ENCODE peak calls at places on chromosomes 2 and 18, in six cellular contexts. C is CD8-positive, alpha-beta T cell; H is IMR-90; S is transverse colon; M is bronchial epithelial cell; T is K562. K is an unnamed sample.

GRCh38 chr2:207750876-207751275 is 18.8 kb downstream of the FZD5 start:
- DNase-seq in C (no peak), H (no peak), S (no peak), M (no peak), T (no peak), K (no peak)

GRCh38 chr18:10057808-10058791 is 144.3 kb downstream of the VAPA start:
- DNase-seq in C (no peak), H (peak; percentile 84), S (no peak), M (peak; percentile 74), T (no peak), K (peak; percentile 31)

GRCh38 chr2:142796161-142796560 is 81.3 kb upstream of the KYNU start:
- DNase-seq in C (no peak), H (no peak), S (no peak), M (no peak), T (no peak), K (no peak)

GRCh38 chr2:23503682-23504081 is 118.7 kb downstream of the KLHL29 start:
- DNase-seq in C (no peak), H (no peak), S (no peak), M (no peak), T (no peak), K (no peak)

GRCh38 chr2:30334738-30335426 is 103.5 kb downstream of the LBH start:
- DNase-seq in C (no peak), H (no peak), S (no peak), M (peak; percentile 7), T (no peak), K (no peak)

GRCh38 chr18:42045346-42045745 is 90.3 kb downstream of the PIK3C3 start:
- DNase-seq in C (no peak), H (peak; percentile 22), S (no peak), M (peak; percentile 51), T (no peak), K (peak; percentile 45)

GRCh38 chr2:134718095-134718955 is 475 bp downstream of the TMEM163 start:
- DNase-seq in C (no peak), H (no peak), S (peak; percentile 19), M (no peak), T (no peak), K (no peak)

GRCh38 chr2:239165206-239165831 is 235.5 kb downstream of the HDAC4 start:
- DNase-seq in C (no peak), H (no peak), S (no peak), M (no peak), T (no peak), K (no peak)

GRCh38 chr2:37688771-37689468 is 17.5 kb upstream of the CDC42EP3 start:
- DNase-seq in C (no peak), H (peak; percentile 91), S (no peak), M (peak; percentile 89), T (no peak), K (no peak)

GRCh38 chr2:24617431-24617830 is 126.4 kb downstream of the NCOA1 start:
- DNase-seq in C (no peak), H (no peak), S (no peak), M (no peak), T (no peak), K (no peak)

GRCh38 chr2:43481927-43482542 is 113.8 kb downstream of the THADA start:
- DNase-seq in C (no peak), H (no peak), S (no peak), M (no peak), T (no peak), K (no peak)

GRCh38 chr2:19863303-19864041 is 38.3 kb downstream of the TTC32 start:
- DNase-seq in C (peak; percentile 55), H (peak; percentile 45), S (peak; percentile 68), M (peak; percentile 18), T (peak; percentile 78), K (peak; percentile 58)

GRCh38 chr18:55833543-55833942 is 245.6 kb upstream of the TCF4 start:
- DNase-seq in C (no peak), H (peak; percentile 99), S (no peak), M (peak; percentile 100), T (no peak), K (peak; percentile 81)

GRCh38 chr2:163401481-163401880 is 334.3 kb downstream of the FIGN start:
- DNase-seq in C (no peak), H (peak; percentile 13), S (no peak), M (peak; percentile 55), T (no peak), K (peak; percentile 45)

GRCh38 chr18:24704921-24705620 is 244.6 kb downstream of the HRH4 start:
- DNase-seq in C (no peak), H (peak; percentile 94), S (no peak), M (no peak), T (no peak), K (peak; percentile 89)

GRCh38 chr18:52670903-52671302 is 330.9 kb downstream of the DCC start:
- DNase-seq in C (no peak), H (peak; percentile 5), S (no peak), M (peak; percentile 8), T (no peak), K (no peak)

GRCh38 chr2:45652090-45653050 is 895 bp downstream of the PRKCE start:
- DNase-seq in C (no peak), H (peak; percentile 57), S (peak; percentile 42), M (no peak), T (no peak), K (peak; percentile 65)

GRCh38 chr2:171318463-171318934 is 115.3 kb downstream of the METTL8 start:
- DNase-seq in C (no peak), H (peak; percentile 28), S (peak; percentile 31), M (no peak), T (no peak), K (no peak)

GRCh38 chr2:238569415-238570195 is 142.9 kb downstream of the ASB1 start:
- DNase-seq in C (no peak), H (no peak), S (no peak), M (no peak), T (no peak), K (no peak)

GRCh38 chr2:17849260-17849659 is 29.2 kb upstream of the KCNS3 start:
- DNase-seq in C (no peak), H (no peak), S (no peak), M (no peak), T (no peak), K (no peak)

GRCh38 chr2:8638327-8638726 is 43.5 kb upstream of the ID2 start:
- DNase-seq in C (no peak), H (no peak), S (no peak), M (no peak), T (no peak), K (no peak)

GRCh38 chr2:192773044-192773443 is 578.3 kb upstream of the TMEFF2 start:
- DNase-seq in C (no peak), H (no peak), S (no peak), M (no peak), T (no peak), K (no peak)

GRCh38 chr2:202815548-202816420 is 55.8 kb downstream of the ICA1L start:
- DNase-seq in C (no peak), H (peak; percentile 58), S (no peak), M (no peak), T (no peak), K (no peak)

GRCh38 chr18:52340466-52341378 is 725 bp downstream of the DCC start:
- DNase-seq in C (no peak), H (no peak), S (no peak), M (no peak), T (no peak), K (no peak)

GRCh38 chr2:238132463-238133450 is 5.7 kb upstream of the KLHL30 start:
- DNase-seq in C (no peak), H (no peak), S (no peak), M (no peak), T (no peak), K (no peak)

GRCh38 chr2:68196120-68196716 is 38.5 kb downstream of the PNO1 start:
- DNase-seq in C (peak; percentile 17), H (peak; percentile 35), S (peak; percentile 42), M (peak; percentile 24), T (no peak), K (peak; percentile 9)

DNA sequence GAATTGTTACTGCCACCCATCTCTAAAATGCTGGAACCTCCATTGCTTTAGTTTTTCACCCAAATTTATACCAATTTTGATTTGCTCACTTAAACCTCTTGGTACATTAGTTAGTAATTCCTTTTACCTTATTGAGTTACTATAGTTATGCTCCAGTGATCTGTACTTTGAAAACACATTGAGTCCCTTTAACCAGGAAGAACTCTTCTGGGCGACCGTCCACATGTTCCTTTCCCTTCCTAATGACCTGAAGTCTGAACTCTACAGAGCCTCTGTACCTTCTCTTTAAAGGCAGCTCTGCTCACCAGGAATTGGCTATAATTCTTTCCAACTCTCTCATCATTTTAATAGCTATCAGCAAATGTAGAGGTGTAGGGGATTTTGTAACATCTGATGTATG is 290.0 kb downstream of the NEDD4L start:
- DNase-seq in C (no peak), H (no peak), S (no peak), M (no peak), T (no peak), K (no peak)
- H3K36me3 ChIP-seq in C (no peaks in the 10 kb centered on the region), H (no peaks in the 10 kb centered on the region), S (no peaks in the 10 kb centered on the region), M (peaks cover 4% of the 10 kb centered on the region), T (peaks cover 17% of the 10 kb centered on the region), K (peaks cover 10% of the 10 kb centered on the region)

GRCh38 chr2:136115183-136115751 is 2.7 kb downstream of the CXCR4 start:
- DNase-seq in C (no peak), H (no peak), S (no peak), M (no peak), T (no peak), K (no peak)
- H3K4me3 ChIP-seq in C (peak overlapping the region; percentile 83), H (no peak overlapping the region), S (peak overlapping the region; percentile 62), M (no peak overlapping the region), T (no peak overlapping the region), K (no peak overlapping the region)

GRCh38 chr2:26608557-26608956 is 32.6 kb downstream of the CIB4 start:
- DNase-seq in C (no peak), H (no peak), S (no peak), M (no peak), T (no peak), K (no peak)
- H3K27me3 ChIP-seq in C (no peaks in the 10 kb centered on the region), H (peaks cover 64% of the 10 kb centered on the region), S (peaks cover 7% of the 10 kb centered on the region), M (peaks cover 9% of the 10 kb centered on the region), T (peaks cover 9% of the 10 kb centered on the region), K (peaks cover 7% of the 10 kb centered on the region)

GRCh38 chr2:152658221-152658620 is 59.0 kb downstream of the PRPF40A start:
- DNase-seq in C (no peak), H (no peak), S (no peak), M (no peak), T (no peak), K (no peak)
- H3K36me3 ChIP-seq in C (peaks cover 42% of the 10 kb centered on the region), H (peaks cover 25% of the 10 kb centered on the region), S (no peaks in the 10 kb centered on the region), M (peaks cover 11% of the 10 kb centered on the region), T (peaks cover 94% of the 10 kb centered on the region), K (peaks cover 82% of the 10 kb centered on the region)

GRCh38 chr2:119224391-119224972 is 848 bp downstream of the STEAP3 start:
- DNase-seq in C (no peak), H (no peak), S (peak; percentile 25), M (no peak), T (no peak), K (no peak)
- H3K4me3 ChIP-seq in C (no peak overlapping the region), H (peak overlapping the region; percentile 91), S (peak overlapping the region; percentile 68), M (peak overlapping the region; percentile 80), T (peak overlapping the region; percentile 63), K (peak overlapping the region; percentile 82)

GRCh38 chr2:215940645-215941184 is 72.6 kb downstream of the MREG start:
- DNase-seq in C (no peak), H (no peak), S (no peak), M (no peak), T (no peak), K (no peak)
- H3K27me3 ChIP-seq in C (no peaks in the 10 kb centered on the region), H (no peaks in the 10 kb centered on the region), S (no peaks in the 10 kb centered on the region), M (no peaks in the 10 kb centered on the region), T (no peaks in the 10 kb centered on the region), K (no peaks in the 10 kb centered on the region)

GRCh38 chr2:9967053-9967775 is 15.7 kb downstream of the GRHL1 start:
- DNase-seq in C (no peak), H (no peak), S (no peak), M (peak; percentile 47), T (peak; percentile 85), K (no peak)
- H3K36me3 ChIP-seq in C (no peaks in the 10 kb centered on the region), H (no peaks in the 10 kb centered on the region), S (no peaks in the 10 kb centered on the region), M (peaks cover 20% of the 10 kb centered on the region), T (peaks cover 20% of the 10 kb centered on the region), K (no peaks in the 10 kb centered on the region)

K was measured in MG63.